ENCODE peak calls at places on chromosomes 4 and X, in five cellular contexts. One of them, this sample, is unnamed. For H3K4me1 and H3K9me3, the result is how much of the 10 kb centered on the place peaks cover.

GRCh38 chr4:164876680-164877324 is at the start of gene APELA:
- DNase-seq in ovary: no peak
- DNase-seq in IMR-90: no peak
- DNase-seq in HCT116: no peak
- DNase-seq in body of pancreas: no peak
- DNase-seq in this sample: no peak

GRCh38 chr4:67198757-67199156 is 346.5 kb downstream of the CENPC start:
- DNase-seq in body of pancreas: no peak
- DNase-seq in ovary: no peak
- DNase-seq in HCT116: no peak
- DNase-seq in IMR-90: no peak
- DNase-seq in this sample: no peak

GRCh38 chrX:17750436-17750835 is 13.1 kb downstream of the SCML1 start:
- DNase-seq in ovary: no peak
- DNase-seq in body of pancreas: no peak
- DNase-seq in HCT116: no peak
- DNase-seq in IMR-90: no peak
- DNase-seq in this sample: no peak

GRCh38 chrX:102154218-102154860 is 1.4 kb downstream of the BEX5 start:
- DNase-seq in IMR-90: no peak
- DNase-seq in ovary: no peak
- DNase-seq in body of pancreas: peak
- DNase-seq in HCT116: no peak
- DNase-seq in this sample: no peak

GRCh38 chr4:24743931-24744330 is 51.4 kb upstream of the SOD3 start:
- DNase-seq in body of pancreas: no peak
- DNase-seq in HCT116: no peak
- DNase-seq in ovary: no peak
- DNase-seq in IMR-90: peak
- DNase-seq in this sample: no peak

GRCh38 chr4:26787461-26788340 is 72.9 kb upstream of the STIM2 start:
- DNase-seq in body of pancreas: peak
- DNase-seq in IMR-90: peak
- DNase-seq in HCT116: peak
- DNase-seq in ovary: no peak
- DNase-seq in this sample: peak

GRCh38 chrX:70421618-70422017 is 1.5 kb upstream of the GDPD2 start:
- DNase-seq in ovary: no peak
- DNase-seq in IMR-90: no peak
- DNase-seq in body of pancreas: no peak
- DNase-seq in HCT116: no peak
- DNase-seq in this sample: no peak

GRCh38 chrX:114127005-114127404 is 456.9 kb upstream of the HTR2C start:
- DNase-seq in HCT116: no peak
- DNase-seq in IMR-90: no peak
- DNase-seq in body of pancreas: no peak
- DNase-seq in ovary: no peak
- DNase-seq in this sample: no peak

GRCh38 chr4:180058731-180059215 is 2184.4 kb upstream of the TENM3 start:
- DNase-seq in ovary: no peak
- DNase-seq in IMR-90: peak
- DNase-seq in HCT116: no peak
- DNase-seq in body of pancreas: peak
- DNase-seq in this sample: peak

GRCh38 chr4:78543424-78544238 is 7.9 kb upstream of the ANXA3 start:
- DNase-seq in IMR-90: no peak
- DNase-seq in ovary: no peak
- DNase-seq in body of pancreas: no peak
- DNase-seq in HCT116: no peak
- DNase-seq in this sample: no peak

GRCh38 chr4:143586080-143586479 is 72.6 kb downstream of the SMARCA5 start:
- DNase-seq in ovary: no peak
- DNase-seq in body of pancreas: no peak
- DNase-seq in HCT116: no peak
- DNase-seq in IMR-90: peak
- DNase-seq in this sample: no peak

GRCh38 chr4:44118971-44119680 is 329.5 kb downstream of the KCTD8 start:
- DNase-seq in IMR-90: no peak
- DNase-seq in ovary: no peak
- DNase-seq in body of pancreas: no peak
- DNase-seq in HCT116: no peak
- DNase-seq in this sample: no peak

GRCh38 chr4:111136438-111136837 is 513.6 kb upstream of the PITX2 start:
- DNase-seq in body of pancreas: no peak
- DNase-seq in HCT116: peak
- DNase-seq in IMR-90: peak
- DNase-seq in ovary: no peak
- DNase-seq in this sample: no peak

GRCh38 chr4:14729605-14730004 is 272.7 kb upstream of the CPEB2 start:
- DNase-seq in body of pancreas: no peak
- DNase-seq in IMR-90: no peak
- DNase-seq in ovary: no peak
- DNase-seq in HCT116: no peak
- DNase-seq in this sample: no peak

GRCh38 chr4:7417639-7418038 is 17.1 kb downstream of the PSAPL1 start:
- DNase-seq in body of pancreas: peak
- DNase-seq in HCT116: no peak
- DNase-seq in ovary: peak
- DNase-seq in IMR-90: no peak
- DNase-seq in this sample: peak

GRCh38 chrX:43655151-43655676 is 885 bp upstream of the MAOA start:
- DNase-seq in IMR-90: peak
- DNase-seq in body of pancreas: peak
- DNase-seq in HCT116: no peak
- DNase-seq in ovary: peak
- DNase-seq in this sample: peak

GRCh38 chr4:71009796-71010588 is 16.5 kb downstream of the DCK start:
- DNase-seq in body of pancreas: no peak
- DNase-seq in IMR-90: peak
- DNase-seq in ovary: no peak
- DNase-seq in HCT116: peak
- DNase-seq in this sample: no peak

GRCh38 chr4:41215155-41215554 is 813 bp upstream of the APBB2 start:
- DNase-seq in IMR-90: no peak
- DNase-seq in body of pancreas: no peak
- DNase-seq in ovary: no peak
- DNase-seq in HCT116: no peak
- DNase-seq in this sample: no peak

GRCh38 chrX:11363069-11363594 is 69.9 kb downstream of the AMELX start:
- DNase-seq in body of pancreas: no peak
- DNase-seq in HCT116: no peak
- DNase-seq in IMR-90: no peak
- DNase-seq in ovary: no peak
- DNase-seq in this sample: no peak
- H3K4me1 ChIP-seq in body of pancreas: under half
- H3K4me1 ChIP-seq in HCT116: under half
- H3K4me1 ChIP-seq in IMR-90: under half
- H3K4me1 ChIP-seq in ovary: under half
- H3K4me1 ChIP-seq in this sample: under half

GRCh38 chr4:915595-915994 is 16.5 kb downstream of the GAK start:
- DNase-seq in IMR-90: peak
- DNase-seq in HCT116: no peak
- DNase-seq in body of pancreas: no peak
- DNase-seq in ovary: no peak
- DNase-seq in this sample: no peak
- TF ChIP-seq POLR2A in IMR-90: no peak
- TF ChIP-seq POLR2A in HCT116: no peak
- TF ChIP-seq POLR2A in body of pancreas: no peak
- TF ChIP-seq POLR2A in ovary: no peak
- TF ChIP-seq POLR2A in this sample: no peak

DNA sequence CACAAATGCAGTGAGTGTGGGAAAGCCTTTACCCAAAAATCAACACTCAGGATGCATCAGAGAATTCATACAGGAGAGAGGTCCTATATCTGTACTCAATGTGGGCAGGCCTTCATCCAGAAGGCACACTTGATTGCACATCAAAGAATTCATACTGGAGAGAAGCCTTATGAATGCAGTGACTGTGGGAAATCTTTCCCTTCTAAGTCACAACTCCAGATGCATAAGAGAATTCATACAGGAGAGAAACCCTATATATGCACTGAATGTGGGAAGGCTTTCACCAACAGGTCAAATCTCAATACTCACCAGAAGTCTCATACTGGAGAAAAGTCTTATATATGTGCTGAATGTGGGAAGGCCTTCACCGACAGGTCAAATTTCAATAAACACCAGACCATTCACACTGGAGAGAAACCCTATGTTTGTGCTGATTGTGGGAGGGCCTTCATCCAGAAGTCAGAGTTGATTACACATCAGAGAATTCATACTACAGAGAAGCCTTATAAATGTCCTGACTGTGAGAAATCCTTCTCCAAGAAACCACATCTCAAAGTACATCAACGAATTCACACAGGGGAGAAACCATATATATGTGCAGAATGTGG is 79.3 kb downstream of the ZNF81 start:
- DNase-seq in ovary: no peak
- DNase-seq in HCT116: no peak
- DNase-seq in IMR-90: no peak
- DNase-seq in body of pancreas: no peak
- DNase-seq in this sample: no peak
- H3K9me3 ChIP-seq in ovary: under half
- H3K9me3 ChIP-seq in HCT116: under half
- H3K9me3 ChIP-seq in IMR-90: under half
- H3K9me3 ChIP-seq in body of pancreas: under half
- H3K9me3 ChIP-seq in this sample: under half

GRCh38 chr4:159158989-159159388 is 56.1 kb downstream of the RAPGEF2 start:
- DNase-seq in HCT116: no peak
- DNase-seq in body of pancreas: no peak
- DNase-seq in IMR-90: no peak
- DNase-seq in ovary: no peak
- DNase-seq in this sample: no peak
- H3K4me1 ChIP-seq in HCT116: under half
- H3K4me1 ChIP-seq in body of pancreas: under half
- H3K4me1 ChIP-seq in IMR-90: under half
- H3K4me1 ChIP-seq in ovary: under half
- H3K4me1 ChIP-seq in this sample: under half

GRCh38 chrX:132022863-132023116 is 312 bp upstream of the STK26 start:
- DNase-seq in IMR-90: no peak
- DNase-seq in body of pancreas: no peak
- DNase-seq in HCT116: no peak
- DNase-seq in ovary: no peak
- DNase-seq in this sample: no peak

GRCh38 chrX:132023896-132024386 is 839 bp downstream of the STK26 start:
- DNase-seq in IMR-90: no peak
- DNase-seq in ovary: no peak
- DNase-seq in HCT116: no peak
- DNase-seq in body of pancreas: no peak
- DNase-seq in this sample: no peak

GRCh38 chrX:132025085-132025484 is 2.0 kb downstream of the STK26 start:
- DNase-seq in ovary: no peak
- DNase-seq in IMR-90: no peak
- DNase-seq in HCT116: no peak
- DNase-seq in body of pancreas: no peak
- DNase-seq in this sample: no peak

GRCh38 chrX:132022115-132022862 is 813 bp upstream of the STK26 start:
- DNase-seq in HCT116: no peak
- DNase-seq in body of pancreas: no peak
- DNase-seq in ovary: no peak
- DNase-seq in IMR-90: no peak
- DNase-seq in this sample: no peak

DNA sequence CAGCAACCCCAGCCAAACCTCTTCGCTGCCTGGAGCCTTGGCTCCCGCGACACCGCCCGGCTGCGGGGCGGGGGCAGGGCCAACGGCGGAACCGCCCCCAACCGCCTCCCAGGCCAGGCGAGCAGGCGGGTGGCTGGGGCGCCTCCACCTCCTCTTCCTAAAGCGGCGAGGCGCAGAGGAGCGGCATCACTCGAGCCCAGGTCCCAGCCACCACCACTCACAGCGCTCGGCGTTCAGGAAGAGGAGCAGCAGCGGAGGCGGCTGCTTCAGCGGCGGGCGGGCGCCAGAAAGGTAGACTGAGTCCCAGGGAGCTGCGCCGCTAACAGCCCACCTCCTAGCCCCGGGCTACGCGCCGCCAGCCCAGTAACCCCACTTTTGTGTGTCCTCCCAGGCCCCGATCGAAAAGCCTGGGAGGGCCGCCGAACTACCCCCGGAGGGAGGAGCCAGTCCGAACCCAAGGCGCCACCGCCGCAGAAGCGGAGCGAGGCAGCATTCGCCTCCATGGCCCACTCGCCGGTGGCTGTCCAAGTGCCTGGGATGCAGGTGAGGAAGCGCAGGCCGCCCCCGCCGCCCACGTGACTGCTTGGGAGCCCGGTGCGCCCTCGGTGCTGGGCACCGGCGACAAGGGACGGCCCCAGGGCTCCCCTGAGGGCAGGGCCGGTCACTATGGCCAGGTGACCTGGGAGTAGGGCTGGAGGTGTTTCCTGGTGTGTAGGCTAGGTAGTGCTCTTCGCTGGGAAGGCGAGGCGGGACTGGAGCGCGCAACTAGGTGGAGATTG is at the start of gene STK26:
- DNase-seq in HCT116: peak
- DNase-seq in ovary: peak
- DNase-seq in body of pancreas: peak
- DNase-seq in IMR-90: no peak
- DNase-seq in this sample: peak
- TF ChIP-seq POLR2A in HCT116: no peak
- TF ChIP-seq POLR2A in ovary: peak
- TF ChIP-seq POLR2A in body of pancreas: peak
- TF ChIP-seq POLR2A in IMR-90: no peak
- TF ChIP-seq POLR2A in this sample: no peak

GRCh38 chr4:30416547-30416946 is 303.6 kb upstream of the PCDH7 start:
- DNase-seq in IMR-90: no peak
- DNase-seq in HCT116: no peak
- DNase-seq in ovary: no peak
- DNase-seq in body of pancreas: no peak
- DNase-seq in this sample: no peak

GRCh38 chr4:30413915-30414314 is 306.3 kb upstream of the PCDH7 start:
- DNase-seq in IMR-90: no peak
- DNase-seq in ovary: no peak
- DNase-seq in body of pancreas: no peak
- DNase-seq in HCT116: no peak
- DNase-seq in this sample: no peak
- H3K9me3 ChIP-seq in IMR-90: under half
- H3K9me3 ChIP-seq in ovary: under half
- H3K9me3 ChIP-seq in body of pancreas: under half
- H3K9me3 ChIP-seq in HCT116: under half
- H3K9me3 ChIP-seq in this sample: under half

GRCh38 chr4:173526034-173526482 is 4.0 kb downstream of the HAND2 start:
- DNase-seq in body of pancreas: no peak
- DNase-seq in HCT116: no peak
- DNase-seq in IMR-90: no peak
- DNase-seq in ovary: no peak
- DNase-seq in this sample: no peak
- H3K4me1 ChIP-seq in body of pancreas: under half
- H3K4me1 ChIP-seq in HCT116: under half
- H3K4me1 ChIP-seq in IMR-90: under half
- H3K4me1 ChIP-seq in ovary: under half
- H3K4me1 ChIP-seq in this sample: under half

This sample was measured in heart left ventricle.